ENCODE peak calls at places on chromosomes 16 and 17, in six cellular contexts. L is fibroblast of mammary gland; X is activated naive CD8-positive, alpha-beta T cell treated with anti-CD3 and anti-CD28 coated beads for 36 hours; Q is OCI-LY7; M is right atrium auricular region; B is COR-L47. Y is an unnamed sample.

GRCh38 chr16:24010440-24011089 is 174.8 kb downstream of the PRKCB start:
- DNase-seq in Q (peak; percentile 91), B (peak; percentile 56), X (peak; percentile 64), M (peak; percentile 74), L (peak; percentile 67), Y (peak; percentile 71)

GRCh38 chr17:8162232-8162996 is at the start of gene VAMP2:
- DNase-seq in L (peak; percentile 50), Q (peak; percentile 80), X (peak; percentile 90), B (peak; percentile 49), M (no peak), Y (peak; percentile 84)

GRCh38 chr17:43814714-43815113 is 18.2 kb downstream of the MPP3 start:
- DNase-seq in B (no peak), M (no peak), Q (no peak), L (peak; percentile 74), X (no peak), Y (no peak)

GRCh38 chr17:74343526-74344284 is 17.7 kb downstream of the KIF19 start:
- DNase-seq in L (no peak), M (no peak), Q (no peak), B (no peak), X (no peak), Y (no peak)

GRCh38 chr16:27049117-27049516 is 17.6 kb upstream of the C16orf82 start:
- DNase-seq in Q (no peak), L (no peak), X (no peak), M (no peak), B (no peak), Y (no peak)

GRCh38 chr16:2804728-2805127 is 6.5 kb downstream of the PRSS41 start:
- DNase-seq in X (no peak), Q (no peak), L (no peak), B (no peak), M (no peak), Y (no peak)

GRCh38 chr16:53924311-53924860 is 220.4 kb downstream of the FTO start:
- DNase-seq in Q (no peak), X (no peak), L (no peak), B (no peak), M (no peak), Y (no peak)

GRCh38 chr16:83356986-83357385 is 450.8 kb upstream of the HSBP1 start:
- DNase-seq in M (no peak), L (no peak), X (no peak), B (no peak), Q (no peak), Y (no peak)

GRCh38 chr17:82670661-82671060 is 22.4 kb upstream of the WDR45B start:
- DNase-seq in M (no peak), L (no peak), X (no peak), B (no peak), Q (no peak), Y (peak; percentile 4)

GRCh38 chr17:42311240-42312034 is 23.1 kb downstream of the STAT5A start:
- DNase-seq in M (peak; percentile 95), L (peak; percentile 95), X (peak; percentile 25), B (no peak), Q (no peak), Y (peak; percentile 89)